ENCODE peak calls at places on chromosome 20, in four cellular contexts. B is LNCaP clone FGC, M is lower lobe of right lung, J is nephron progenitor cell. U is an unnamed sample.

GRCh38 chr20:48283470-48284110 is 498.3 kb upstream of the SULF2 start:
- DNase-seq in B (no peak), J (no peak), M (peak), U (no peak)

GRCh38 chr20:58713801-58714339 is 21.3 kb downstream of the NPEPL1 start:
- DNase-seq in J (no peak), B (no peak), M (no peak), U (no peak)

GRCh38 chr20:32831982-32832381 is 12.2 kb downstream of the MAPRE1 start:
- DNase-seq in J (no peak), B (no peak), M (no peak), U (no peak)

GRCh38 chr20:11178946-11179654 is 505.3 kb upstream of the JAG1 start:
- DNase-seq in J (no peak), M (no peak), B (peak), U (no peak)

GRCh38 chr20:36875702-36876472 is at the start of gene TLDC2:
- DNase-seq in J (no peak), M (peak), B (no peak), U (no peak)

GRCh38 chr20:57047281-57048026 is 219.0 kb downstream of the BMP7 start:
- DNase-seq in M (no peak), J (no peak), B (no peak), U (no peak)

GRCh38 chr20:8943638-8944037 is 125.2 kb upstream of the PLCB4 start:
- DNase-seq in B (no peak), M (no peak), J (no peak), U (no peak)

GRCh38 chr20:37852666-37853065 is 50.3 kb upstream of the VSTM2L start:
- DNase-seq in B (peak), J (no peak), M (no peak), U (no peak)

GRCh38 chr20:31664696-31665354 is 27.1 kb downstream of the COX4I2 start:
- DNase-seq in B (no peak), J (no peak), M (no peak), U (no peak)

GRCh38 chr20:51800769-51801219 is 1.5 kb downstream of the SALL4 start:
- DNase-seq in B (no peak), J (peak), M (no peak), U (peak)

GRCh38 chr20:42179768-42180167 is 561.6 kb upstream of the CHD6 start:
- DNase-seq in B (peak), M (no peak), J (peak), U (no peak)

GRCh38 chr20:47042464-47042863 is 147.8 kb downstream of the EYA2 start:
- DNase-seq in B (no peak), J (no peak), M (no peak), U (no peak)

GRCh38 chr20:19992996-19993908 is 23.9 kb upstream of the NAA20 start:
- DNase-seq in M (no peak), J (no peak), B (no peak), U (no peak)

GRCh38 chr20:10595985-10596384 is 77.8 kb downstream of the JAG1 start:
- DNase-seq in M (no peak), J (no peak), B (no peak), U (no peak)

GRCh38 chr20:16927031-16927430 is 178.9 kb downstream of the OTOR start:
- DNase-seq in B (no peak), J (no peak), M (no peak), U (no peak)

DNA sequence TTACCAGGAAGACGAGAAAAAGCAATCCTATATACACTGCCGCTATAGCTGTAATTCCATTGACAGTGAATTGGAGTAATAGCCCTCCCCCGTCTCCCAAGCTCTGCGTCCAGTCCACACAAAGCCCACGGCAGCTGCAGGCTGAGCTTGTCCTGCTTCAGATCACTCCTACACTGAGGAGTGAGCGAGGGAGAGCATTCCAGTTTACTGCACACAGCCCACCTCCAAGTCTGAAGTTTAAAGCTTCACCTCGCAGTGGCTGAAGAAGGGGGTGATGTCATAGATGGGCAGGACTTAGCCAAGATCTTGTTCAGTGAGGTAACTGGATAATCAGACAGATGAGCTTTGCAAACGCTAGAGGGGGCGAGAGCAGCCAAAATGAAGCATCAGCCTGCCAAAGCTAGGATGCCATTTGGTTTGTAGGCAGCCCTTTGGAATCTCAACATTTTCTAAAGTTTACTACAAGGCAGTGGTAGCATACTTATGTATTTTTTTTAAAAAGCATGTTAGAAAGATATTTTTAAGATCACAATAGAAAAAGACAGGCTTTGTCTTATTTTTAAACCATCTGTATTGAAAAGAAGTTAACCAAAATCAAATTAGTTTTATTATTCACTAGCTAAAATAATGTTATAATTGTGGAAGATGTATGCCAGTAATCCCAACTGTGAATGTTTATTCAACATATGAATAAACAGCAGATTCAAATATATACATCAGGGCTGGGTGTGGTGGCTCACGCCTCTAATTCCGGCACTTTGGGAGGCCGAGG is at the start of gene FLRT3:
- DNase-seq in J (peak), M (peak), B (peak), U (peak)
- TF ChIP-seq CTCF in J (peak), M (peak), B (peak), U (peak)

GRCh38 chr20:50513169-50514034 is 3.2 kb downstream of the PTPN1 start:
- DNase-seq in B (no peak), M (no peak), J (no peak), U (no peak)

GRCh38 chr20:50514750-50515149 is 4.6 kb downstream of the PTPN1 start:
- DNase-seq in B (no peak), J (no peak), M (no peak), U (no peak)

GRCh38 chr20:50512323-50512722 is 2.1 kb downstream of the PTPN1 start:
- DNase-seq in M (no peak), B (no peak), J (no peak), U (no peak)

GRCh38 chr20:50515471-50516106 is 5.4 kb downstream of the PTPN1 start:
- DNase-seq in B (no peak), J (no peak), M (no peak), U (no peak)

GRCh38 chr20:50514035-50514337 is 3.8 kb downstream of the PTPN1 start:
- DNase-seq in J (no peak), B (no peak), M (no peak), U (no peak)
- TF ChIP-seq CTCF in J (no peak), B (no peak), M (no peak), U (no peak)

GRCh38 chr20:5825136-5825719 is 75.0 kb downstream of the SHLD1 start:
- DNase-seq in J (no peak), B (no peak), M (no peak), U (no peak)
- TF ChIP-seq CTCF in J (no peak), B (no peak), M (no peak), U (no peak)

DNA sequence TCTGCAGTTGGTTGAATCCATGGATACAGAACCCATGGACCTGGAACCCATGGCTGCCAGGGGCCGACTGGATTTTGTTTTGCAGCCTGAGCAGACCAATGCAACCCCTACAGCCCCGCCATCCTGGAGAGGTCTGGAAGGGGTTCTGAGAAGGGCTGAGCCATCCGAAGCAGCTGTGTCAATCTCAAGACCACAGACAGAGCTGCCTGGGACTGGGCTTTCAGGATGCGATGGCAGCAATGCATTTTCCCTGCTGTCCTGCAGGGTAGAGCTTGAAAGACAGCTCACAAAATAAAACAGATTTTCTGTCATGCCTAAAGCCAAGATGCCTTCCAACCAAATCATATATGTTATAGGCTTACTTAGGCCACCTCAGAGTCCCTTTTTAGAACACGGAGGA is 125.8 kb upstream of the NXT1 start:
- DNase-seq in M (no peak), J (no peak), B (no peak), U (no peak)
- TF ChIP-seq CTCF in M (no peak), J (no peak), B (no peak), U (no peak)

DNA sequence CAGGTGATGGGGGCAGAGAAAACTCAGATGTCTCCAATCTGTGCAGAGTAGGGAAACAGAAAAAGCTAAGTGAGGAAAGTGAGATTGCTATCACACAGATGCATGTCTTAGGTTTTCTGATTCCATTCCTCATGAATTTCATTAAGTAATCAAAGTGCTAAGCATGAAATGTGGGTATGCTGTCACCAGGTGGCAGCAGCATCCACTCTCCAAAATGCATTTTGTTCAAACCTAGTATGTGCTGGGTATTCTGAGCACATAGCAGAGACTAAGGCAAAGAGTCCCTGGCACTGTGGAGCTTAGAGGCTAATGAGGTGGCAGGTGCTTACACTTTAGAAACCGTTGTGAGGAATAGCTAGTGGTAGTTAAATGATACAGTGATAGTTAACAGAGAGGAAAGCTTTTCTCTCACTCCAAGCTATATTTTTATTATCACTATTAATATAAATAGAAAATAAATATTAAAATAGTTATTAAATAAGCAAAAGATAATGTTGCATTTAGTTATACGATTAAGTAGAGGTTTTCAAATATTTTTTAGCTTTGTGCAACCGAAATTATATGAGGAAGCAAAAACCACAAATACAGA is 179.5 kb downstream of the CDH26 start:
- DNase-seq in J (peak), B (no peak), M (no peak), U (no peak)
- TF ChIP-seq CTCF in J (peak), B (peak), M (peak), U (peak)